ENCODE peak calls at places on chromosomes 6 and 20, in ten cellular contexts. H is activated T-helper 1 cell treated with anti-CD3 and anti-CD28 coated beads, Interleukin-2, amount 50 U/mL, for 16 hours; B is B cell; G is activated T-cell treated with anti-CD3 and anti-CD28 coated beads for 1 hour; Q is effector CD4-positive, alpha-beta T cell; W is NCI-H146; S is stimulated activated CD4-positive, alpha-beta T cell treated with anti-CD3 and anti-CD28 coated beads, Interleukin-4, amount 100 ng/mL, for 4 hours; O is T-helper 2 cell; Z is pulmonary artery endothelial cell; L is neuronal stem cell. C is an unnamed sample.

GRCh38 chr20:2521369-2522305 is 12.9 kb upstream of the ZNF343 start:
- DNase-seq in H (no peak), B (peak), G (peak), Q (peak), W (peak), S (peak), O (no peak), Z (no peak), L (peak), C (no peak)

GRCh38 chr6:11242709-11243108 is 10.2 kb upstream of the NEDD9 start:
- DNase-seq in H (no peak), B (no peak), G (no peak), Q (no peak), W (no peak), S (no peak), O (no peak), Z (no peak), L (no peak), C (no peak)

GRCh38 chr20:58406422-58407001 is 17.5 kb downstream of the VAPB start:
- DNase-seq in H (no peak), B (no peak), G (no peak), Q (no peak), W (no peak), S (no peak), O (no peak), Z (no peak), L (no peak), C (no peak)

GRCh38 chr6:15628499-15629131 is 34.2 kb downstream of the DTNBP1 start:
- DNase-seq in H (no peak), B (no peak), G (peak), Q (no peak), W (no peak), S (peak), O (no peak), Z (no peak), L (no peak), C (no peak)

GRCh38 chr6:158737710-158738615 is 81.2 kb downstream of the EZR start:
- DNase-seq in H (no peak), B (no peak), G (no peak), Q (no peak), W (no peak), S (no peak), O (no peak), Z (no peak), L (no peak), C (peak)

GRCh38 chr20:36274248-36274841 is 31.8 kb upstream of the DLGAP4 start:
- DNase-seq in H (no peak), B (no peak), G (no peak), Q (no peak), W (no peak), S (no peak), O (no peak), Z (no peak), L (no peak), C (no peak)

GRCh38 chr20:53297154-53297529 is 296.5 kb downstream of the ZNF217 start:
- DNase-seq in H (no peak), B (no peak), G (no peak), Q (no peak), W (no peak), S (no peak), O (no peak), Z (no peak), L (no peak), C (no peak)

GRCh38 chr20:37657924-37658800 is 35.7 kb upstream of the CTNNBL1 start:
- DNase-seq in H (no peak), B (no peak), G (no peak), Q (no peak), W (no peak), S (no peak), O (no peak), Z (no peak), L (no peak), C (no peak)

GRCh38 chr6:31187780-31188194 is 17.3 kb upstream of the POU5F1 start:
- DNase-seq in H (no peak), B (no peak), G (no peak), Q (no peak), W (no peak), S (no peak), O (no peak), Z (no peak), L (no peak), C (no peak)

GRCh38 chr6:116828983-116829382 is at the start of gene GPRC6A:
- DNase-seq in H (no peak), B (no peak), G (no peak), Q (no peak), W (no peak), S (no peak), O (no peak), Z (no peak), L (no peak), C (no peak)

GRCh38 chr20:4082406-4083102 is 67.2 kb upstream of the RNF24 start:
- DNase-seq in H (peak), B (peak), G (peak), Q (peak), W (no peak), S (peak), O (no peak), Z (no peak), L (peak), C (peak)

GRCh38 chr20:19257201-19257600 is 44.8 kb downstream of the SLC24A3 start:
- DNase-seq in H (no peak), B (no peak), G (no peak), Q (no peak), W (no peak), S (no peak), O (no peak), Z (no peak), L (no peak), C (no peak)

GRCh38 chr6:158703121-158703839 is 53.4 kb downstream of the SYTL3 start:
- DNase-seq in H (no peak), B (no peak), G (no peak), Q (no peak), W (no peak), S (no peak), O (no peak), Z (no peak), L (no peak), C (no peak)

C was measured in HL-60.